ENCODE peak calls at places on chromosomes 12 and 14, in eight cellular contexts. L is WERI-Rb-1; O is CD4-positive, alpha-beta memory T cell; K is kidney; Y is ovary; I is lung; C is tibial artery; J is endodermal cell. X is an unnamed sample.

GRCh38 chr12:113858828-113859386 is 107.2 kb downstream of the RBM19 start:
- DNase-seq in Y (no peak), K (no peak), O (no peak), C (no peak), L (no peak), I (no peak), J (no peak), X (no peak)

GRCh38 chr14:69535230-69535848 is 39.3 kb downstream of the CCDC177 start:
- DNase-seq in K (no peak), I (peak; percentile 41), Y (no peak), L (peak; percentile 78), O (no peak), J (peak; percentile 91), C (peak; percentile 62), X (no peak)

GRCh38 chr12:108565976-108566375 is 3.6 kb downstream of the ISCU start:
- DNase-seq in O (peak; percentile 50), K (peak; percentile 95), I (peak; percentile 79), J (peak; percentile 30), L (no peak), C (peak; percentile 87), Y (peak; percentile 52), X (peak; percentile 52)

GRCh38 chr14:33551963-33552362 is 398.9 kb downstream of the EGLN3 start:
- DNase-seq in K (no peak), L (no peak), J (peak; percentile 70), I (no peak), C (no peak), Y (no peak), O (no peak), X (no peak)

GRCh38 chr12:29455087-29455486 is 42.4 kb downstream of the OVCH1 start:
- DNase-seq in I (no peak), C (no peak), O (no peak), J (no peak), L (no peak), K (no peak), Y (no peak), X (no peak)

GRCh38 chr12:3336606-3337311 is 154.2 kb upstream of the PRMT8 start:
- DNase-seq in L (no peak), I (no peak), J (no peak), K (no peak), C (peak; percentile 39), Y (no peak), O (no peak), X (no peak)

GRCh38 chr12:81699572-81699971 is 59.6 kb downstream of the PPFIA2 start:
- DNase-seq in J (no peak), C (no peak), I (no peak), K (no peak), L (no peak), Y (no peak), O (no peak), X (no peak)

GRCh38 chr12:107287436-107288413 is 194.4 kb upstream of the CRY1 start:
- DNase-seq in I (no peak), K (no peak), O (no peak), J (no peak), C (no peak), L (no peak), Y (no peak), X (no peak)

GRCh38 chr14:81157431-81157830 is 63.3 kb downstream of the GTF2A1 start:
- DNase-seq in I (no peak), O (no peak), C (no peak), K (no peak), L (no peak), Y (no peak), J (no peak), X (no peak)

GRCh38 chr14:52918486-52918885 is 32.4 kb downstream of the FERMT2 start:
- DNase-seq in Y (no peak), J (no peak), O (peak; percentile 71), K (no peak), C (no peak), L (no peak), I (no peak), X (peak; percentile 74)

GRCh38 chr14:87049886-87050820 is 942.8 kb downstream of the GALC start:
- DNase-seq in Y (no peak), J (peak; percentile 84), O (no peak), L (peak; percentile 70), C (no peak), I (no peak), K (no peak), X (no peak)

GRCh38 chr12:108175310-108175709 is 46.2 kb downstream of the WSCD2 start:
- DNase-seq in O (no peak), J (peak; percentile 78), I (no peak), L (no peak), K (no peak), C (no peak), Y (no peak), X (no peak)

GRCh38 chr12:120536064-120536791 is 2.1 kb downstream of the RNF10 start:
- DNase-seq in L (no peak), O (peak; percentile 27), J (no peak), C (no peak), K (no peak), I (no peak), Y (no peak), X (peak; percentile 12)

GRCh38 chr12:40312982-40313576 is 88.3 kb downstream of the LRRK2 start:
- DNase-seq in C (no peak), L (no peak), Y (no peak), J (no peak), K (no peak), I (no peak), O (no peak), X (no peak)

GRCh38 chr12:95214466-95214865 is 2.8 kb downstream of the FGD6 start:
- DNase-seq in L (peak; percentile 13), Y (no peak), C (no peak), O (no peak), J (no peak), K (no peak), I (no peak), X (no peak)

GRCh38 chr12:38547586-38547985 is 231.0 kb downstream of the ALG10B start:
- DNase-seq in L (no peak), I (no peak), K (no peak), Y (no peak), J (no peak), O (no peak), C (no peak), X (no peak)

DNA sequence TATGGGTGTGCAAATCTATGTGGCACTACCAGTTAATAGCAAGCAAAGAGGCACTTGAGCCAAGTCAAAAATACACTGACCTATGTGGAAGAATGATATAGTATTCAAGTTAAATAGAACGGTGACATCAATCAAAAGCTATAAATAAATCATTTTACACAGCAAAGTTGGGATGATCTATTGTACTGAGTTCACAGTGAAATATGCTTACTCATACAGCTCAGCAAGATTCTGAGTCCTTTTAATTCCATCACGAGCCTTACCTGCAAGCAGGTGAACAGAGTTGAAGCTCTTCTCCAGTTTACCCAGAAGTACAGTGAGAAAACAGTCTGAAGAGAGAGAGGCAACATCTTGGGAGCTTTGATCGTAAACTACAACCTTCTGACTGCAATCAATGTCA is 43.1 kb downstream of the DUSP16 start:
- DNase-seq in K (no peak), C (no peak), L (no peak), J (no peak), I (no peak), Y (no peak), O (no peak), X (no peak)
- H3K4me3 ChIP-seq in K (no peak overlapping the region), C (no peak overlapping the region), L (no peak overlapping the region), J (no peak overlapping the region), I (no peak overlapping the region), Y (no peak overlapping the region), O (no peak overlapping the region), X (no peak overlapping the region)

GRCh38 chr12:31298510-31298904 is 27.4 kb downstream of the SINHCAF start:
- DNase-seq in O (no peak), I (no peak), Y (no peak), J (no peak), K (no peak), C (no peak), L (no peak), X (no peak)
- H3K27ac ChIP-seq in O (no peak overlapping the region), I (no peak overlapping the region), Y (no peak overlapping the region), J (no peak overlapping the region), K (no peak overlapping the region), C (no peak overlapping the region), L (peak overlapping the region; percentile 74), X (no peak overlapping the region)

GRCh38 chr14:99261916-99262787 is 9.8 kb downstream of the BCL11B start:
- DNase-seq in C (peak; percentile 44), Y (no peak), L (no peak), J (no peak), K (no peak), O (peak; percentile 89), I (no peak), X (peak; percentile 69)
- H3K4me3 ChIP-seq in C (no peak overlapping the region), Y (no peak overlapping the region), L (no peak overlapping the region), J (peak overlapping the region; percentile 71), K (no peak overlapping the region), O (peak overlapping the region; percentile 91), I (no peak overlapping the region), X (peak overlapping the region; percentile 86)

GRCh38 chr14:105525326-105525725 is 1.1 kb upstream of the TMEM121 start:
- DNase-seq in J (no peak), O (no peak), K (peak; percentile 23), L (no peak), Y (no peak), C (no peak), I (no peak), X (no peak)

GRCh38 chr14:105528197-105528858 is 1.9 kb downstream of the TMEM121 start:
- DNase-seq in L (peak; percentile 73), O (peak; percentile 83), C (peak; percentile 86), I (peak; percentile 64), J (peak; percentile 88), Y (peak; percentile 80), K (peak; percentile 90), X (peak; percentile 77)

GRCh38 chr14:105526781-105527380 is 498 bp downstream of the TMEM121 start:
- DNase-seq in Y (peak; percentile 48), O (no peak), C (peak; percentile 65), L (no peak), I (no peak), K (peak; percentile 81), J (no peak), X (no peak)

GRCh38 chr14:105527381-105528196 is 1.2 kb downstream of the TMEM121 start:
- DNase-seq in C (peak; percentile 64), J (no peak), K (peak; percentile 76), O (no peak), I (no peak), Y (peak; percentile 44), L (no peak), X (no peak)

GRCh38 chr14:105525861-105526780 is at the start of gene TMEM121:
- DNase-seq in Y (peak; percentile 47), C (peak; percentile 64), O (peak; percentile 28), K (peak; percentile 72), I (no peak), J (peak; percentile 76), L (peak; percentile 35), X (peak; percentile 21)
- H3K27ac ChIP-seq in Y (no peak within 1 kb of the TSS), C (peak within 1 kb of the TSS; percentile 26), O (no peak within 1 kb of the TSS), K (peak within 1 kb of the TSS; percentile 32), I (peak within 1 kb of the TSS; percentile 15), J (no peak within 1 kb of the TSS), L (no peak within 1 kb of the TSS), X (no peak within 1 kb of the TSS)

GRCh38 chr14:60637490-60638452 is 11.5 kb downstream of the SIX1 start:
- DNase-seq in I (no peak), C (no peak), J (peak; percentile 80), O (no peak), L (no peak), K (peak; percentile 63), Y (no peak), X (no peak)
- H3K4me3 ChIP-seq in I (no peak overlapping the region), C (peak overlapping the region; percentile 30), J (peak overlapping the region; percentile 47), O (no peak overlapping the region), L (no peak overlapping the region), K (no peak overlapping the region), Y (peak overlapping the region; percentile 20), X (no peak overlapping the region)

X was measured in CD8-positive, alpha-beta memory T cell.